ENCODE peak calls at places on chromosomes 12 and 14, in eight cellular contexts. Q is astrocyte; F is PC-9; E is colonic mucosa; R is endothelial cell of umbilical vein; O is CD8-positive, alpha-beta T cell; K is uterus; P is psoas muscle. B is an unnamed sample.

GRCh38 chr14:101909371-101910096 is 54.8 kb upstream of the DYNC1H1 start:
- DNase-seq in Q (no peak), R (no peak), K (no peak), P (no peak), E (no peak), O (no peak), F (no peak), B (no peak)

GRCh38 chr12:15646586-15646985 is 142.6 kb downstream of the EPS8 start:
- DNase-seq in P (no peak), E (no peak), Q (no peak), K (no peak), F (no peak), R (no peak), O (no peak), B (no peak)

GRCh38 chr12:51951843-51952722 is 584 bp downstream of the ACVR1B start:
- DNase-seq in F (no peak), K (peak; percentile 30), P (peak; percentile 77), E (peak; percentile 41), Q (no peak), R (peak; percentile 15), O (peak; percentile 20), B (no peak)

GRCh38 chr12:12439636-12440035 is 82.8 kb downstream of the BORCS5 start:
- DNase-seq in K (peak; percentile 39), R (peak; percentile 98), Q (peak; percentile 78), F (peak; percentile 77), O (peak; percentile 46), E (no peak), P (no peak), B (peak; percentile 80)

GRCh38 chr12:22993639-22994038 is 368.7 kb downstream of the ETNK1 start:
- DNase-seq in P (no peak), K (no peak), R (no peak), O (no peak), Q (peak; percentile 68), F (no peak), E (no peak), B (no peak)

GRCh38 chr14:24115451-24116110 is 832 bp upstream of the NRL start:
- DNase-seq in E (no peak), K (no peak), P (no peak), F (no peak), R (no peak), Q (no peak), O (no peak), B (no peak)

GRCh38 chr12:48999371-49000131 is at the start of gene DDN:
- DNase-seq in O (peak; percentile 68), R (no peak), K (no peak), E (no peak), F (no peak), Q (no peak), P (peak; percentile 79), B (no peak)

GRCh38 chr12:122064034-122064777 is 14.3 kb upstream of the MLXIP start:
- DNase-seq in K (peak; percentile 97), F (peak; percentile 95), R (peak; percentile 95), E (peak; percentile 92), P (peak; percentile 95), O (peak; percentile 60), Q (peak; percentile 82), B (peak; percentile 89)

GRCh38 chr12:90163975-90164374 is 455.3 kb upstream of the ATP2B1 start:
- DNase-seq in P (no peak), E (no peak), Q (no peak), F (no peak), R (no peak), O (no peak), K (no peak), B (no peak)

GRCh38 chr12:18224745-18225144 is 36.6 kb upstream of the PIK3C2G start:
- DNase-seq in K (no peak), R (no peak), F (no peak), O (no peak), Q (peak; percentile 27), E (no peak), P (no peak), B (no peak)

GRCh38 chr12:120999191-121000120 is 16.8 kb downstream of the C12orf43 start:
- DNase-seq in Q (peak; percentile 40), F (no peak), R (no peak), K (no peak), O (no peak), P (no peak), E (no peak), B (no peak)

GRCh38 chr14:54487771-54488170 is 1.0 kb downstream of the GMFB start:
- DNase-seq in Q (peak; percentile 49), P (no peak), O (no peak), R (peak; percentile 59), K (no peak), F (peak; percentile 50), E (no peak), B (no peak)

GRCh38 chr12:25054783-25055144 is 105.9 kb upstream of the BCAT1 start:
- DNase-seq in K (no peak), E (no peak), F (no peak), O (peak; percentile 59), P (no peak), Q (peak; percentile 29), R (no peak), B (no peak)

GRCh38 chr14:23525611-23526010 is 26.0 kb downstream of the ZFHX2 start:
- DNase-seq in P (no peak), O (no peak), R (no peak), Q (no peak), E (no peak), K (no peak), F (no peak), B (no peak)

GRCh38 chr14:104424406-104425072 is 155.0 kb upstream of the C14orf180 start:
- DNase-seq in F (no peak), E (no peak), O (no peak), Q (no peak), P (no peak), K (no peak), R (no peak), B (peak; percentile 54)

GRCh38 chr12:29581641-29582040 is 84.2 kb upstream of the OVCH1 start:
- DNase-seq in Q (peak; percentile 92), F (no peak), K (no peak), P (no peak), R (peak; percentile 74), E (no peak), O (no peak), B (no peak)

GRCh38 chr12:32264995-32265394 is 134.4 kb upstream of the FGD4 start:
- DNase-seq in F (no peak), O (no peak), Q (no peak), R (peak; percentile 86), P (no peak), E (no peak), K (peak; percentile 29), B (no peak)

GRCh38 chr12:25186788-25187397 is 8.1 kb downstream of the DNAI7 start:
- DNase-seq in F (no peak), K (no peak), E (no peak), O (no peak), Q (peak; percentile 67), R (no peak), P (no peak), B (no peak)

GRCh38 chr12:63064080-63064479 is 86.9 kb downstream of the AVPR1A start:
- DNase-seq in K (no peak), Q (peak; percentile 13), F (peak; percentile 52), P (no peak), E (no peak), R (peak; percentile 16), O (no peak), B (no peak)

GRCh38 chr12:18275974-18276373 is 14.7 kb downstream of the PIK3C2G start:
- DNase-seq in K (no peak), O (no peak), Q (peak; percentile 72), F (peak; percentile 45), R (no peak), E (no peak), P (no peak), B (no peak)

GRCh38 chr14:51014086-51014485 is 69.8 kb upstream of the PYGL start:
- DNase-seq in F (no peak), R (no peak), E (no peak), O (no peak), Q (peak; percentile 89), K (peak; percentile 75), P (no peak), B (no peak)

GRCh38 chr12:31506907-31507306 is 84.0 kb downstream of the DENND5B start:
- DNase-seq in E (no peak), R (peak; percentile 72), Q (peak; percentile 89), O (no peak), P (no peak), F (no peak), K (no peak), B (no peak)

GRCh38 chr14:70789361-70789760 is 20.0 kb downstream of the MAP3K9 start:
- DNase-seq in K (no peak), R (no peak), O (no peak), E (no peak), Q (peak; percentile 61), P (no peak), F (no peak), B (no peak)

GRCh38 chr12:96812153-96812552 is 94.9 kb upstream of the NEDD1 start:
- DNase-seq in Q (no peak), R (peak; percentile 63), K (no peak), F (no peak), E (no peak), P (no peak), O (no peak), B (no peak)

GRCh38 chr12:123363743-123364531 is 710 bp downstream of the SBNO1 start:
- DNase-seq in K (no peak), R (peak; percentile 49), P (peak; percentile 70), Q (peak; percentile 12), F (no peak), E (peak; percentile 65), O (peak; percentile 33), B (no peak)

GRCh38 chr14:98172243-98172778 is 1099.7 kb downstream of the BCL11B start:
- DNase-seq in P (no peak), Q (no peak), R (no peak), F (no peak), O (no peak), K (no peak), E (no peak), B (no peak)
- H3K4me1 ChIP-seq in P (no peaks in the 10 kb centered on the region), Q (no peaks in the 10 kb centered on the region), R (no peaks in the 10 kb centered on the region), F (no peaks in the 10 kb centered on the region), O (peaks cover 100% of the 10 kb centered on the region), K (no peaks in the 10 kb centered on the region), E (no peaks in the 10 kb centered on the region), B (no peaks in the 10 kb centered on the region)

GRCh38 chr12:47560408-47560807 is 145.4 kb downstream of the RPAP3 start:
- DNase-seq in O (no peak), R (no peak), K (no peak), Q (no peak), P (no peak), E (no peak), F (no peak), B (no peak)
- H3K27ac ChIP-seq in O (no peak overlapping the region), R (no peak overlapping the region), K (no peak overlapping the region), Q (no peak overlapping the region), P (no peak overlapping the region), E (no peak overlapping the region), F (no peak overlapping the region), B (no peak overlapping the region)

DNA sequence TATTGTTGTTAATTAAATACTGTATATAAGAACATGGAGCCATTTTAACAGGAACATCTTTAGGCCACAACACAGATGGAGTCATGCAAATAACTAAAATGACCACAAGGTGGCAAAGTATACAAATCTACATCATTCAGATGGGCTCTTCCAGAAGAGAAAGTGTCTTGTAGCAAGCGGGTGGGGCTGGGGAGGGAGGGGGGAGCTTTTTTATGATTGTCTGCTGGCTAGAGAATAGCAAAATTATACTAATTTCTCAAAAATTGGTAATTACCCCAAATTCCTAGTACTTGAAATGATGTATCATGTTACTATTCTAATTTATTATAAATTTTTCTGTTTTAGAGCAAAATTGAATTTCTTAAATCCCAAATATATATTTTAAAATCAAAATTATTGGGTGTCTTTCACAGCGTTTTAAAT is 378.7 kb downstream of the PRKD1 start:
- DNase-seq in Q (peak; percentile 50), K (no peak), P (no peak), E (no peak), F (no peak), O (no peak), R (peak; percentile 69), B (no peak)
- TF ChIP-seq CTCF in Q (peak; percentile 52), K (peak; percentile 72), P (peak; percentile 54), E (peak; percentile 49), F (peak; percentile 65), O (no peak), R (peak; percentile 41), B (peak; percentile 83)

GRCh38 chr12:131438874-131439273 is 272.0 kb upstream of the SFSWAP start:
- DNase-seq in F (no peak), E (no peak), P (no peak), O (no peak), K (no peak), R (no peak), Q (no peak), B (no peak)
- H3K4me1 ChIP-seq in F (no peaks in the 10 kb centered on the region), E (no peaks in the 10 kb centered on the region), P (no peaks in the 10 kb centered on the region), O (no peaks in the 10 kb centered on the region), K (no peaks in the 10 kb centered on the region), R (no peaks in the 10 kb centered on the region), Q (no peaks in the 10 kb centered on the region), B (no peaks in the 10 kb centered on the region)